ENCODE peak calls at places on chromosomes 6 and 20, in four cellular contexts. One of them, this sample, is unnamed.

GRCh38 chr6:144063744-144064401 is 31.5 kb downstream of the SF3B5 start:
- DNase-seq in AG04449: no peak
- DNase-seq in mesothelial cell of epicardium: peak; percentile 70
- DNase-seq in CD8-positive, alpha-beta T cell: peak; percentile 91
- DNase-seq in this sample: no peak

GRCh38 chr20:41534842-41535241 is 83.3 kb downstream of the CHD6 start:
- DNase-seq in AG04449: no peak
- DNase-seq in mesothelial cell of epicardium: no peak
- DNase-seq in CD8-positive, alpha-beta T cell: no peak
- DNase-seq in this sample: no peak

GRCh38 chr6:5712349-5713215 is 294.1 kb downstream of the NRN1 start:
- DNase-seq in AG04449: no peak
- DNase-seq in mesothelial cell of epicardium: no peak
- DNase-seq in CD8-positive, alpha-beta T cell: no peak
- DNase-seq in this sample: no peak

GRCh38 chr6:158073776-158074175 is 92.1 kb downstream of the SYNJ2 start:
- DNase-seq in AG04449: no peak
- DNase-seq in mesothelial cell of epicardium: no peak
- DNase-seq in CD8-positive, alpha-beta T cell: no peak
- DNase-seq in this sample: no peak

GRCh38 chr6:7805828-7806227 is 79.9 kb downstream of the BMP6 start:
- DNase-seq in AG04449: no peak
- DNase-seq in mesothelial cell of epicardium: no peak
- DNase-seq in CD8-positive, alpha-beta T cell: no peak
- DNase-seq in this sample: no peak

GRCh38 chr20:34824026-34824860 is 1.2 kb downstream of the NCOA6 start:
- DNase-seq in AG04449: no peak
- DNase-seq in mesothelial cell of epicardium: no peak
- DNase-seq in CD8-positive, alpha-beta T cell: peak; percentile 74
- DNase-seq in this sample: no peak

GRCh38 chr6:7431594-7432390 is 42.2 kb downstream of the RIOK1 start:
- DNase-seq in AG04449: no peak
- DNase-seq in mesothelial cell of epicardium: no peak
- DNase-seq in CD8-positive, alpha-beta T cell: no peak
- DNase-seq in this sample: no peak

GRCh38 chr6:3144571-3144970 is 12.8 kb downstream of the TUBB2A start:
- DNase-seq in AG04449: no peak
- DNase-seq in mesothelial cell of epicardium: no peak
- DNase-seq in CD8-positive, alpha-beta T cell: no peak
- DNase-seq in this sample: no peak

GRCh38 chr6:12848969-12849368 is 132.4 kb downstream of the PHACTR1 start:
- DNase-seq in AG04449: no peak
- DNase-seq in mesothelial cell of epicardium: no peak
- DNase-seq in CD8-positive, alpha-beta T cell: no peak
- DNase-seq in this sample: no peak

GRCh38 chr20:34874094-34874654 is 1.5 kb upstream of the GGT7 start:
- DNase-seq in AG04449: peak; percentile 38
- DNase-seq in mesothelial cell of epicardium: peak; percentile 72
- DNase-seq in CD8-positive, alpha-beta T cell: peak; percentile 41
- DNase-seq in this sample: peak; percentile 81

GRCh38 chr20:32969356-32970114 is 34.7 kb downstream of the SUN5 start:
- DNase-seq in AG04449: no peak
- DNase-seq in mesothelial cell of epicardium: peak; percentile 29
- DNase-seq in CD8-positive, alpha-beta T cell: no peak
- DNase-seq in this sample: no peak

GRCh38 chr6:25472314-25472713 is 179.7 kb upstream of the SCGN start:
- DNase-seq in AG04449: no peak
- DNase-seq in mesothelial cell of epicardium: no peak
- DNase-seq in CD8-positive, alpha-beta T cell: no peak
- DNase-seq in this sample: no peak

GRCh38 chr20:14234666-14235295 is 102.6 kb downstream of the FLRT3 start:
- DNase-seq in AG04449: peak; percentile 3
- DNase-seq in mesothelial cell of epicardium: no peak
- DNase-seq in CD8-positive, alpha-beta T cell: no peak
- DNase-seq in this sample: no peak

GRCh38 chr6:27205375-27206278 is 41.9 kb upstream of the PRSS16 start:
- DNase-seq in AG04449: no peak
- DNase-seq in mesothelial cell of epicardium: no peak
- DNase-seq in CD8-positive, alpha-beta T cell: peak; percentile 17
- DNase-seq in this sample: peak; percentile 29

GRCh38 chr20:1946762-1947534 is 46.9 kb downstream of the PDYN start:
- DNase-seq in AG04449: no peak
- DNase-seq in mesothelial cell of epicardium: peak; percentile 65
- DNase-seq in CD8-positive, alpha-beta T cell: no peak
- DNase-seq in this sample: no peak

GRCh38 chr20:50682065-50682464 is 9.3 kb downstream of the RIPOR3 start:
- DNase-seq in AG04449: no peak
- DNase-seq in mesothelial cell of epicardium: no peak
- DNase-seq in CD8-positive, alpha-beta T cell: no peak
- DNase-seq in this sample: no peak

GRCh38 chr6:124800222-124800621 is 162.0 kb upstream of the RNF217 start:
- DNase-seq in AG04449: no peak
- DNase-seq in mesothelial cell of epicardium: no peak
- DNase-seq in CD8-positive, alpha-beta T cell: no peak
- DNase-seq in this sample: no peak

GRCh38 chr6:109867009-109867969 is 110.8 kb upstream of the GPR6 start:
- DNase-seq in AG04449: no peak
- DNase-seq in mesothelial cell of epicardium: no peak
- DNase-seq in CD8-positive, alpha-beta T cell: no peak
- DNase-seq in this sample: no peak

GRCh38 chr20:21796059-21796458 is 90.6 kb downstream of the PAX1 start:
- DNase-seq in AG04449: no peak
- DNase-seq in mesothelial cell of epicardium: no peak
- DNase-seq in CD8-positive, alpha-beta T cell: no peak
- DNase-seq in this sample: no peak

GRCh38 chr20:43914697-43915208 is at the start of gene TOX2:
- DNase-seq in AG04449: no peak
- DNase-seq in mesothelial cell of epicardium: peak; percentile 61
- DNase-seq in CD8-positive, alpha-beta T cell: peak; percentile 43
- DNase-seq in this sample: no peak

GRCh38 chr6:62971976-62972658 is 239.2 kb upstream of the FKBP1C start:
- DNase-seq in AG04449: no peak
- DNase-seq in mesothelial cell of epicardium: no peak
- DNase-seq in CD8-positive, alpha-beta T cell: no peak
- DNase-seq in this sample: no peak

GRCh38 chr6:107841265-107841650 is 17.1 kb upstream of the SCML4 start:
- DNase-seq in AG04449: no peak
- DNase-seq in mesothelial cell of epicardium: no peak
- DNase-seq in CD8-positive, alpha-beta T cell: no peak
- DNase-seq in this sample: no peak

GRCh38 chr6:25056130-25056529 is 120.4 kb upstream of the RIPOR2 start:
- DNase-seq in AG04449: no peak
- DNase-seq in mesothelial cell of epicardium: no peak
- DNase-seq in CD8-positive, alpha-beta T cell: peak; percentile 60
- DNase-seq in this sample: no peak

GRCh38 chr6:108711094-108711493 is 137.1 kb upstream of the ARMC2 start:
- DNase-seq in AG04449: no peak
- DNase-seq in mesothelial cell of epicardium: no peak
- DNase-seq in CD8-positive, alpha-beta T cell: no peak
- DNase-seq in this sample: no peak

GRCh38 chr6:150057501-150057951 is 11.4 kb downstream of the ULBP3 start:
- DNase-seq in AG04449: no peak
- DNase-seq in mesothelial cell of epicardium: no peak
- DNase-seq in CD8-positive, alpha-beta T cell: no peak
- DNase-seq in this sample: no peak

GRCh38 chr20:5168582-5169396 is 42.0 kb downstream of the CDS2 start:
- DNase-seq in AG04449: no peak
- DNase-seq in mesothelial cell of epicardium: no peak
- DNase-seq in CD8-positive, alpha-beta T cell: no peak
- DNase-seq in this sample: no peak

GRCh38 chr20:58212636-58213035 is 15.8 kb downstream of the ANKRD60 start:
- DNase-seq in AG04449: no peak
- DNase-seq in mesothelial cell of epicardium: no peak
- DNase-seq in CD8-positive, alpha-beta T cell: no peak
- DNase-seq in this sample: no peak

GRCh38 chr6:7087491-7087979 is 20.2 kb upstream of the RREB1 start:
- DNase-seq in AG04449: no peak
- DNase-seq in mesothelial cell of epicardium: no peak
- DNase-seq in CD8-positive, alpha-beta T cell: peak; percentile 48
- DNase-seq in this sample: no peak

GRCh38 chr6:30075987-30076311 is 380 bp upstream of the RNF39 start:
- DNase-seq in AG04449: no peak
- DNase-seq in mesothelial cell of epicardium: no peak
- DNase-seq in CD8-positive, alpha-beta T cell: no peak
- DNase-seq in this sample: no peak
- TF ChIP-seq CTCF in AG04449: no peak
- TF ChIP-seq CTCF in mesothelial cell of epicardium: no peak
- TF ChIP-seq CTCF in CD8-positive, alpha-beta T cell: no peak
- TF ChIP-seq CTCF in this sample: no peak

DNA sequence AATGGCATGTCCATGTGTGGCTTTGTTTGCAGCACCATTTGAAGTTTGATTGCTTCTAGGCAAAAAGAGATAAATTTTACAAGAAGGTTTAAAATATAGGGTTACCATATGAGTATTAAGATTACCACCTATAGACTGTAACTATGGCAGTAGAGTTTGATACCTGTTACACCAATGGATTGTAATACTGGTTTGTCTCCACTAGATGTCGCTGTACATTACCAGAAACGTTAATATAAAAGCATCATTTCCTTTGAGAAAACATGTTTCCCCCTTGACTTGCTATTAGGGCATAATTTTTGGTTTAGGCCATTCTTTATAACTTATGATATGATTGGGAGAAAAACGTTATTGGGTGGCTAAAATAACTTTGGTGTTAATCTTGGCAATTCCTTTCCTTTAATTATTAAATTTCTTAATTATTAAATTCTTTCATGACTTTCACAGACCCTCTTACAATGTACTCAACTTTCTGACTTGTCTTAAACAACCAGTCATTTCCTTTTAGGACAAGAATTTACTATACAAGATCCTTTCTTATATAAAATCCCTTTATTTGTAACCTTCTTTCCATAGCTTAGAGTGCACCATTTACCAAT is 42.8 kb downstream of the HLA-DPB1 start:
- DNase-seq in AG04449: no peak
- DNase-seq in mesothelial cell of epicardium: no peak
- DNase-seq in CD8-positive, alpha-beta T cell: no peak
- DNase-seq in this sample: peak; percentile 32
- TF ChIP-seq CTCF in AG04449: peak; percentile 56
- TF ChIP-seq CTCF in mesothelial cell of epicardium: peak; percentile 93
- TF ChIP-seq CTCF in CD8-positive, alpha-beta T cell: peak; percentile 65
- TF ChIP-seq CTCF in this sample: peak; percentile 59

GRCh38 chr6:44079672-44080071 is 47.6 kb downstream of the MRPL14 start:
- DNase-seq in AG04449: no peak
- DNase-seq in mesothelial cell of epicardium: no peak
- DNase-seq in CD8-positive, alpha-beta T cell: no peak
- DNase-seq in this sample: no peak
- TF ChIP-seq CTCF in AG04449: no peak
- TF ChIP-seq CTCF in mesothelial cell of epicardium: no peak
- TF ChIP-seq CTCF in CD8-positive, alpha-beta T cell: no peak
- TF ChIP-seq CTCF in this sample: no peak

GRCh38 chr6:22956029-22956715 is 386.8 kb downstream of the HDGFL1 start:
- DNase-seq in AG04449: no peak
- DNase-seq in mesothelial cell of epicardium: no peak
- DNase-seq in CD8-positive, alpha-beta T cell: no peak
- DNase-seq in this sample: no peak
- TF ChIP-seq CTCF in AG04449: no peak
- TF ChIP-seq CTCF in mesothelial cell of epicardium: no peak
- TF ChIP-seq CTCF in CD8-positive, alpha-beta T cell: no peak
- TF ChIP-seq CTCF in this sample: no peak

GRCh38 chr6:28496099-28496779 is 19.4 kb downstream of the GPX6 start:
- DNase-seq in AG04449: no peak
- DNase-seq in mesothelial cell of epicardium: no peak
- DNase-seq in CD8-positive, alpha-beta T cell: no peak
- DNase-seq in this sample: no peak
- TF ChIP-seq CTCF in AG04449: no peak
- TF ChIP-seq CTCF in mesothelial cell of epicardium: no peak
- TF ChIP-seq CTCF in CD8-positive, alpha-beta T cell: no peak
- TF ChIP-seq CTCF in this sample: no peak

GRCh38 chr20:53079883-53080282 is 107.7 kb downstream of the TSHZ2 start:
- DNase-seq in AG04449: no peak
- DNase-seq in mesothelial cell of epicardium: no peak
- DNase-seq in CD8-positive, alpha-beta T cell: no peak
- DNase-seq in this sample: no peak

GRCh38 chr20:53079483-53079810 is 107.3 kb downstream of the TSHZ2 start:
- DNase-seq in AG04449: no peak
- DNase-seq in mesothelial cell of epicardium: no peak
- DNase-seq in CD8-positive, alpha-beta T cell: no peak
- DNase-seq in this sample: no peak

GRCh38 chr20:53078761-53079482 is 106.8 kb downstream of the TSHZ2 start:
- DNase-seq in AG04449: no peak
- DNase-seq in mesothelial cell of epicardium: no peak
- DNase-seq in CD8-positive, alpha-beta T cell: no peak
- DNase-seq in this sample: no peak

GRCh38 chr20:53080969-53081871 is 109.1 kb downstream of the TSHZ2 start:
- DNase-seq in AG04449: no peak
- DNase-seq in mesothelial cell of epicardium: no peak
- DNase-seq in CD8-positive, alpha-beta T cell: no peak
- DNase-seq in this sample: no peak

GRCh38 chr20:53080412-53080962 is 108.3 kb downstream of the TSHZ2 start:
- DNase-seq in AG04449: no peak
- DNase-seq in mesothelial cell of epicardium: no peak
- DNase-seq in CD8-positive, alpha-beta T cell: no peak
- DNase-seq in this sample: no peak
- TF ChIP-seq CTCF in AG04449: no peak
- TF ChIP-seq CTCF in mesothelial cell of epicardium: no peak
- TF ChIP-seq CTCF in CD8-positive, alpha-beta T cell: no peak
- TF ChIP-seq CTCF in this sample: no peak

DNA sequence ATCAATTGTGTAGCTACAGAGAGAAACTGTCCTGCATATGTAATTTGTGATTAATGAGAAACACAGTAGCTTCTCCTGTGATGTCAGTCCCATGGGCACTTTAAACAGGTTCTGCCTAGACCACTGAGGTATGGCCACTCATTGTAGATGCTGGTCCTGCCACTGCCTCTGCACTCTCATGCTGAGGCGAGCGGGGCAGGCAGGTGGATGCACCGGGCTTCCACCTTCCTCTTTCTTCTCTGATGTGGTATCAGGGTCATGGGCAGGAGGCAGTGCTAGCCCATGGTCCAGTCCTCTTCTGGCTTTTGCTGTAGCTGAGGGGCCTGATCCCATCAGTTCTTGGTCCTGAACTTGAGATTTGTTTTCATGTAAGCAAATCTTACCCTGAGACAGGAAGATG is 58.7 kb downstream of the ADGB start:
- DNase-seq in AG04449: no peak
- DNase-seq in mesothelial cell of epicardium: no peak
- DNase-seq in CD8-positive, alpha-beta T cell: no peak
- DNase-seq in this sample: no peak
- TF ChIP-seq CTCF in AG04449: no peak
- TF ChIP-seq CTCF in mesothelial cell of epicardium: no peak
- TF ChIP-seq CTCF in CD8-positive, alpha-beta T cell: no peak
- TF ChIP-seq CTCF in this sample: no peak

GRCh38 chr6:162580619-162581018 is 146.9 kb downstream of the PRKN start:
- DNase-seq in AG04449: no peak
- DNase-seq in mesothelial cell of epicardium: no peak
- DNase-seq in CD8-positive, alpha-beta T cell: no peak
- DNase-seq in this sample: no peak
- TF ChIP-seq CTCF in AG04449: no peak
- TF ChIP-seq CTCF in mesothelial cell of epicardium: no peak
- TF ChIP-seq CTCF in CD8-positive, alpha-beta T cell: no peak
- TF ChIP-seq CTCF in this sample: no peak

This sample was measured in HFF-Myc.